ENCODE peak calls at places on chromosomes 2 and 18, in five cellular contexts. One of them, this sample, is unnamed.

GRCh38 chr2:164766217-164766616 is 75.4 kb downstream of the COBLL1 start:
- DNase-seq in NAMALWA: no peak
- DNase-seq in prostate gland: no peak
- DNase-seq in activated naive CD8-positive, alpha-beta T cell treated with anti-CD3 and anti-CD28 coated beads, Interleukin-2, amount 10 ng/mL, durations not matched to agents 7 days and 5 days: no peak
- DNase-seq in ELR: no peak
- DNase-seq in this sample: no peak

GRCh38 chr2:175948202-175948601 is 53.9 kb downstream of the LNPK start:
- DNase-seq in NAMALWA: no peak
- DNase-seq in prostate gland: no peak
- DNase-seq in activated naive CD8-positive, alpha-beta T cell treated with anti-CD3 and anti-CD28 coated beads, Interleukin-2, amount 10 ng/mL, durations not matched to agents 7 days and 5 days: no peak
- DNase-seq in ELR: no peak
- DNase-seq in this sample: no peak

GRCh38 chr18:23398401-23398800 is 54.7 kb upstream of the RIOK3 start:
- DNase-seq in NAMALWA: no peak
- DNase-seq in prostate gland: no peak
- DNase-seq in activated naive CD8-positive, alpha-beta T cell treated with anti-CD3 and anti-CD28 coated beads, Interleukin-2, amount 10 ng/mL, durations not matched to agents 7 days and 5 days: no peak
- DNase-seq in ELR: no peak
- DNase-seq in this sample: no peak

GRCh38 chr18:66138642-66139041 is 387.8 kb downstream of the CDH7 start:
- DNase-seq in NAMALWA: no peak
- DNase-seq in prostate gland: no peak
- DNase-seq in activated naive CD8-positive, alpha-beta T cell treated with anti-CD3 and anti-CD28 coated beads, Interleukin-2, amount 10 ng/mL, durations not matched to agents 7 days and 5 days: no peak
- DNase-seq in ELR: no peak
- DNase-seq in this sample: no peak

GRCh38 chr2:174344716-174345472 is 10.1 kb downstream of the SP9 start:
- DNase-seq in NAMALWA: peak; percentile 78
- DNase-seq in prostate gland: no peak
- DNase-seq in activated naive CD8-positive, alpha-beta T cell treated with anti-CD3 and anti-CD28 coated beads, Interleukin-2, amount 10 ng/mL, durations not matched to agents 7 days and 5 days: no peak
- DNase-seq in ELR: peak; percentile 85
- DNase-seq in this sample: no peak

GRCh38 chr2:7703048-7703447 is 785.8 kb downstream of the RNF144A start:
- DNase-seq in NAMALWA: no peak
- DNase-seq in prostate gland: no peak
- DNase-seq in activated naive CD8-positive, alpha-beta T cell treated with anti-CD3 and anti-CD28 coated beads, Interleukin-2, amount 10 ng/mL, durations not matched to agents 7 days and 5 days: no peak
- DNase-seq in ELR: no peak
- DNase-seq in this sample: no peak

GRCh38 chr2:37985333-37985732 is 60.2 kb downstream of the RMDN2 start:
- DNase-seq in NAMALWA: no peak
- DNase-seq in prostate gland: no peak
- DNase-seq in activated naive CD8-positive, alpha-beta T cell treated with anti-CD3 and anti-CD28 coated beads, Interleukin-2, amount 10 ng/mL, durations not matched to agents 7 days and 5 days: no peak
- DNase-seq in ELR: peak; percentile 54
- DNase-seq in this sample: peak; percentile 55

GRCh38 chr2:135132314-135132713 is 80.2 kb downstream of the RAB3GAP1 start:
- DNase-seq in NAMALWA: no peak
- DNase-seq in prostate gland: no peak
- DNase-seq in activated naive CD8-positive, alpha-beta T cell treated with anti-CD3 and anti-CD28 coated beads, Interleukin-2, amount 10 ng/mL, durations not matched to agents 7 days and 5 days: no peak
- DNase-seq in ELR: peak; percentile 57
- DNase-seq in this sample: no peak

This sample was measured in Daoy.